ENCODE peak calls at places on chromosomes 12 and 14, in six cellular contexts. W is activated T-cell treated with anti-CD3 and anti-CD28 coated beads, Interleukin-2, amount 50 U/mL, for 24 hours; V is germinal center; I is HTR-8/SVneo; Q is AG04449; J is pulmonary artery endothelial cell. G is an unnamed sample.

GRCh38 chr14:101033446-101034165 is 130.1 kb upstream of the RTL1 start:
- DNase-seq in W (no peak), V (no peak), I (no peak), Q (no peak), J (no peak), G (no peak)

GRCh38 chr12:87809916-87810315 is 219.3 kb downstream of the C12orf50 start:
- DNase-seq in W (no peak), V (no peak), I (no peak), Q (no peak), J (no peak), G (no peak)

GRCh38 chr12:12964255-12964654 is 12.3 kb upstream of the GPRC5D start:
- DNase-seq in W (no peak), V (no peak), I (no peak), Q (no peak), J (no peak), G (no peak)

GRCh38 chr12:47797432-47797831 is 22.3 kb downstream of the HDAC7 start:
- DNase-seq in W (no peak), V (no peak), I (no peak), Q (no peak), J (no peak), G (peak)

GRCh38 chr12:94100254-94100653 is 48.1 kb upstream of the PLXNC1 start:
- DNase-seq in W (peak), V (no peak), I (peak), Q (no peak), J (peak), G (no peak)

GRCh38 chr12:104063712-104064030 is 660 bp upstream of the HCFC2 start:
- DNase-seq in W (no peak), V (no peak), I (peak), Q (no peak), J (no peak), G (no peak)

GRCh38 chr14:103144085-103144484 is 20.8 kb downstream of the TNFAIP2 start:
- DNase-seq in W (no peak), V (no peak), I (no peak), Q (no peak), J (no peak), G (no peak)

GRCh38 chr14:45181806-45182205 is 46.1 kb downstream of the FANCM start:
- DNase-seq in W (no peak), V (no peak), I (no peak), Q (no peak), J (no peak), G (no peak)

GRCh38 chr12:6069452-6070093 is 54.9 kb downstream of the VWF start:
- DNase-seq in W (peak), V (no peak), I (no peak), Q (peak), J (no peak), G (no peak)

GRCh38 chr14:35385042-35385839 is 19.3 kb downstream of the NFKBIA start:
- DNase-seq in W (no peak), V (no peak), I (no peak), Q (peak), J (no peak), G (no peak)

GRCh38 chr12:53998174-53998899 is 1.6 kb upstream of the HOXC9 start:
- DNase-seq in W (no peak), V (no peak), I (no peak), Q (no peak), J (no peak), G (no peak)

GRCh38 chr12:28033538-28033915 is 61.0 kb upstream of the PTHLH start:
- DNase-seq in W (no peak), V (no peak), I (no peak), Q (no peak), J (no peak), G (no peak)

GRCh38 chr12:52612431-52613290 is 5.7 kb downstream of the KRT73 start:
- DNase-seq in W (no peak), V (no peak), I (no peak), Q (no peak), J (no peak), G (no peak)

GRCh38 chr14:61712137-61712536 is 16.8 kb downstream of the HIF1A start:
- DNase-seq in W (no peak), V (no peak), I (no peak), Q (no peak), J (no peak), G (no peak)

GRCh38 chr12:114167431-114167830 is 201.3 kb upstream of the RBM19 start:
- DNase-seq in W (no peak), V (no peak), I (no peak), Q (no peak), J (no peak), G (no peak)

GRCh38 chr12:26286186-26286585 is 90.8 kb downstream of the SSPN start:
- DNase-seq in W (no peak), V (no peak), I (no peak), Q (no peak), J (no peak), G (no peak)

GRCh38 chr12:119940881-119941280 is 48.2 kb upstream of the BICDL1 start:
- DNase-seq in W (no peak), V (no peak), I (peak), Q (no peak), J (peak), G (no peak)

GRCh38 chr12:124404162-124404561 is 109.3 kb downstream of the RFLNA start:
- DNase-seq in W (no peak), V (no peak), I (no peak), Q (no peak), J (no peak), G (no peak)

GRCh38 chr14:23627961-23628360 is 8.2 kb upstream of the DHRS2 start:
- DNase-seq in W (no peak), V (no peak), I (no peak), Q (no peak), J (no peak), G (no peak)

GRCh38 chr12:131091976-131092691 is 138.4 kb downstream of the ADGRD1 start:
- DNase-seq in W (peak), V (no peak), I (no peak), Q (no peak), J (no peak), G (no peak)

GRCh38 chr14:60684203-60684602 is 34.9 kb upstream of the SIX1 start:
- DNase-seq in W (no peak), V (no peak), I (no peak), Q (no peak), J (no peak), G (no peak)

GRCh38 chr14:71721791-71722190 is 210.4 kb upstream of the RGS6 start:
- DNase-seq in W (no peak), V (no peak), I (no peak), Q (no peak), J (no peak), G (no peak)

GRCh38 chr14:103679351-103679750 is 35.9 kb downstream of the XRCC3 start:
- DNase-seq in W (peak), V (peak), I (peak), Q (no peak), J (no peak), G (peak)